ENCODE peak calls at places on chromosomes 7 and 10, in eight cellular contexts. One of them, this sample, is unnamed.

GRCh38 chr7:139799586-139799985 is 21.8 kb upstream of the HIPK2 start:
- DNase-seq in lower leg skin: no peak
- DNase-seq in stimulated activated naive CD8-positive, alpha-beta T cell treated with anti-CD3 and anti-CD28 coated beads, Interleukin-15, amount 100 ng/mL, for 72 hours: no peak
- DNase-seq in anterior cingulate cortex: no peak
- DNase-seq in AG04450: no peak
- DNase-seq in Calu3: no peak
- DNase-seq in hippocampal formation: no peak
- DNase-seq in ureter: no peak
- DNase-seq in this sample: peak

GRCh38 chr7:99619571-99620130 is 2.9 kb downstream of the ZSCAN25 start:
- DNase-seq in lower leg skin: no peak
- DNase-seq in stimulated activated naive CD8-positive, alpha-beta T cell treated with anti-CD3 and anti-CD28 coated beads, Interleukin-15, amount 100 ng/mL, for 72 hours: no peak
- DNase-seq in anterior cingulate cortex: no peak
- DNase-seq in AG04450: no peak
- DNase-seq in Calu3: no peak
- DNase-seq in hippocampal formation: no peak
- DNase-seq in ureter: no peak
- DNase-seq in this sample: no peak

GRCh38 chr7:156015237-156016020 is 203.2 kb upstream of the SHH start:
- DNase-seq in lower leg skin: no peak
- DNase-seq in stimulated activated naive CD8-positive, alpha-beta T cell treated with anti-CD3 and anti-CD28 coated beads, Interleukin-15, amount 100 ng/mL, for 72 hours: no peak
- DNase-seq in anterior cingulate cortex: no peak
- DNase-seq in AG04450: no peak
- DNase-seq in Calu3: no peak
- DNase-seq in hippocampal formation: no peak
- DNase-seq in ureter: no peak
- DNase-seq in this sample: no peak

GRCh38 chr7:28072876-28073514 is 107.6 kb downstream of the JAZF1 start:
- DNase-seq in lower leg skin: no peak
- DNase-seq in stimulated activated naive CD8-positive, alpha-beta T cell treated with anti-CD3 and anti-CD28 coated beads, Interleukin-15, amount 100 ng/mL, for 72 hours: no peak
- DNase-seq in anterior cingulate cortex: no peak
- DNase-seq in AG04450: no peak
- DNase-seq in Calu3: no peak
- DNase-seq in hippocampal formation: no peak
- DNase-seq in ureter: no peak
- DNase-seq in this sample: no peak

GRCh38 chr10:126247454-126247975 is 140.8 kb downstream of the ADAM12 start:
- DNase-seq in lower leg skin: peak
- DNase-seq in stimulated activated naive CD8-positive, alpha-beta T cell treated with anti-CD3 and anti-CD28 coated beads, Interleukin-15, amount 100 ng/mL, for 72 hours: no peak
- DNase-seq in anterior cingulate cortex: no peak
- DNase-seq in AG04450: peak
- DNase-seq in Calu3: peak
- DNase-seq in hippocampal formation: no peak
- DNase-seq in ureter: peak
- DNase-seq in this sample: peak

GRCh38 chr7:155130493-155130892 is 60.4 kb downstream of the HTR5A start:
- DNase-seq in lower leg skin: no peak
- DNase-seq in stimulated activated naive CD8-positive, alpha-beta T cell treated with anti-CD3 and anti-CD28 coated beads, Interleukin-15, amount 100 ng/mL, for 72 hours: no peak
- DNase-seq in anterior cingulate cortex: no peak
- DNase-seq in AG04450: no peak
- DNase-seq in Calu3: no peak
- DNase-seq in hippocampal formation: no peak
- DNase-seq in ureter: no peak
- DNase-seq in this sample: no peak

GRCh38 chr10:89342219-89342966 is 14.6 kb downstream of the IFIT3 start:
- DNase-seq in lower leg skin: peak
- DNase-seq in stimulated activated naive CD8-positive, alpha-beta T cell treated with anti-CD3 and anti-CD28 coated beads, Interleukin-15, amount 100 ng/mL, for 72 hours: no peak
- DNase-seq in anterior cingulate cortex: peak
- DNase-seq in AG04450: no peak
- DNase-seq in Calu3: no peak
- DNase-seq in hippocampal formation: peak
- DNase-seq in ureter: peak
- DNase-seq in this sample: no peak

GRCh38 chr7:105487559-105488218 is 34.4 kb downstream of the PUS7 start:
- DNase-seq in lower leg skin: no peak
- DNase-seq in stimulated activated naive CD8-positive, alpha-beta T cell treated with anti-CD3 and anti-CD28 coated beads, Interleukin-15, amount 100 ng/mL, for 72 hours: no peak
- DNase-seq in anterior cingulate cortex: no peak
- DNase-seq in AG04450: peak
- DNase-seq in Calu3: peak
- DNase-seq in hippocampal formation: peak
- DNase-seq in ureter: no peak
- DNase-seq in this sample: no peak

GRCh38 chr7:50315739-50316671 is 11.5 kb downstream of the IKZF1 start:
- DNase-seq in lower leg skin: no peak
- DNase-seq in stimulated activated naive CD8-positive, alpha-beta T cell treated with anti-CD3 and anti-CD28 coated beads, Interleukin-15, amount 100 ng/mL, for 72 hours: no peak
- DNase-seq in anterior cingulate cortex: no peak
- DNase-seq in AG04450: no peak
- DNase-seq in Calu3: no peak
- DNase-seq in hippocampal formation: no peak
- DNase-seq in ureter: no peak
- DNase-seq in this sample: no peak

GRCh38 chr7:140673063-140673769 is 471 bp downstream of the ADCK2 start:
- DNase-seq in lower leg skin: peak
- DNase-seq in stimulated activated naive CD8-positive, alpha-beta T cell treated with anti-CD3 and anti-CD28 coated beads, Interleukin-15, amount 100 ng/mL, for 72 hours: peak
- DNase-seq in anterior cingulate cortex: no peak
- DNase-seq in AG04450: no peak
- DNase-seq in Calu3: peak
- DNase-seq in hippocampal formation: no peak
- DNase-seq in ureter: peak
- DNase-seq in this sample: no peak

GRCh38 chr7:64559206-64559605 is 3.7 kb downstream of the ZNF680 start:
- DNase-seq in lower leg skin: no peak
- DNase-seq in stimulated activated naive CD8-positive, alpha-beta T cell treated with anti-CD3 and anti-CD28 coated beads, Interleukin-15, amount 100 ng/mL, for 72 hours: no peak
- DNase-seq in anterior cingulate cortex: no peak
- DNase-seq in AG04450: no peak
- DNase-seq in Calu3: no peak
- DNase-seq in hippocampal formation: no peak
- DNase-seq in ureter: no peak
- DNase-seq in this sample: no peak

GRCh38 chr10:93513091-93513490 is 16.7 kb downstream of the CEP55 start:
- DNase-seq in lower leg skin: no peak
- DNase-seq in stimulated activated naive CD8-positive, alpha-beta T cell treated with anti-CD3 and anti-CD28 coated beads, Interleukin-15, amount 100 ng/mL, for 72 hours: no peak
- DNase-seq in anterior cingulate cortex: no peak
- DNase-seq in AG04450: no peak
- DNase-seq in Calu3: no peak
- DNase-seq in hippocampal formation: no peak
- DNase-seq in ureter: no peak
- DNase-seq in this sample: no peak

GRCh38 chr10:1661861-1662260 is 75.5 kb downstream of the ADARB2 start:
- DNase-seq in lower leg skin: no peak
- DNase-seq in stimulated activated naive CD8-positive, alpha-beta T cell treated with anti-CD3 and anti-CD28 coated beads, Interleukin-15, amount 100 ng/mL, for 72 hours: no peak
- DNase-seq in anterior cingulate cortex: no peak
- DNase-seq in AG04450: no peak
- DNase-seq in Calu3: no peak
- DNase-seq in hippocampal formation: no peak
- DNase-seq in ureter: no peak
- DNase-seq in this sample: no peak

This sample was measured in vagina.